ENCODE peak calls at places on chromosome 14, in ten cellular contexts. J is cardiac fibroblast, Q is GM20000, W is PC-9, A is foreskin keratinocyte, K is endothelial cell, S is astrocyte of the spinal cord, I is GM12864, P is lower leg skin, B is AG10803. M is an unnamed sample.

GRCh38 chr14:93160353-93160801 is 24.3 kb downstream of the MOAP1 start:
- DNase-seq in S (no peak), J (peak), A (no peak), K (no peak), I (no peak), W (no peak), P (no peak), Q (no peak), B (no peak), M (no peak)

GRCh38 chr14:74563233-74563585 is 48.8 kb downstream of the LTBP2 start:
- DNase-seq in P (no peak), B (no peak), A (no peak), K (no peak), J (peak), S (peak), I (no peak), Q (no peak), W (no peak), M (no peak)

GRCh38 chr14:30223385-30223785 is 295.7 kb upstream of the PRKD1 start:
- DNase-seq in W (peak), Q (no peak), A (peak), J (peak), K (no peak), P (peak), B (peak), S (peak), I (no peak), M (no peak)

GRCh38 chr14:73025544-73025943 is 1.4 kb downstream of the ZFYVE1 start:
- DNase-seq in J (peak), W (no peak), P (no peak), B (peak), A (no peak), I (no peak), Q (no peak), S (no peak), K (no peak), M (no peak)

GRCh38 chr14:22095845-22096510 is 422.4 kb upstream of the OR4E1 start:
- DNase-seq in Q (no peak), P (no peak), K (no peak), S (no peak), W (no peak), J (no peak), B (no peak), A (no peak), I (no peak), M (no peak)

GRCh38 chr14:61350427-61350826 is 29.0 kb downstream of the PRKCH start:
- DNase-seq in Q (no peak), S (no peak), K (no peak), W (no peak), I (no peak), A (no peak), J (no peak), P (no peak), B (no peak), M (no peak)

GRCh38 chr14:63938198-63939005 is 85.6 kb downstream of the SYNE2 start:
- DNase-seq in I (no peak), K (no peak), J (no peak), B (no peak), P (peak), S (no peak), A (peak), W (no peak), Q (peak), M (peak)

GRCh38 chr14:75428230-75429104 is 645 bp downstream of the JDP2 start:
- DNase-seq in W (peak), A (no peak), S (no peak), Q (peak), I (no peak), K (peak), P (no peak), B (peak), J (peak), M (no peak)

GRCh38 chr14:67643671-67644070 is 24.0 kb downstream of the ARG2 start:
- DNase-seq in J (no peak), W (no peak), B (no peak), K (no peak), A (no peak), P (no peak), S (no peak), I (no peak), Q (no peak), M (no peak)

DNA sequence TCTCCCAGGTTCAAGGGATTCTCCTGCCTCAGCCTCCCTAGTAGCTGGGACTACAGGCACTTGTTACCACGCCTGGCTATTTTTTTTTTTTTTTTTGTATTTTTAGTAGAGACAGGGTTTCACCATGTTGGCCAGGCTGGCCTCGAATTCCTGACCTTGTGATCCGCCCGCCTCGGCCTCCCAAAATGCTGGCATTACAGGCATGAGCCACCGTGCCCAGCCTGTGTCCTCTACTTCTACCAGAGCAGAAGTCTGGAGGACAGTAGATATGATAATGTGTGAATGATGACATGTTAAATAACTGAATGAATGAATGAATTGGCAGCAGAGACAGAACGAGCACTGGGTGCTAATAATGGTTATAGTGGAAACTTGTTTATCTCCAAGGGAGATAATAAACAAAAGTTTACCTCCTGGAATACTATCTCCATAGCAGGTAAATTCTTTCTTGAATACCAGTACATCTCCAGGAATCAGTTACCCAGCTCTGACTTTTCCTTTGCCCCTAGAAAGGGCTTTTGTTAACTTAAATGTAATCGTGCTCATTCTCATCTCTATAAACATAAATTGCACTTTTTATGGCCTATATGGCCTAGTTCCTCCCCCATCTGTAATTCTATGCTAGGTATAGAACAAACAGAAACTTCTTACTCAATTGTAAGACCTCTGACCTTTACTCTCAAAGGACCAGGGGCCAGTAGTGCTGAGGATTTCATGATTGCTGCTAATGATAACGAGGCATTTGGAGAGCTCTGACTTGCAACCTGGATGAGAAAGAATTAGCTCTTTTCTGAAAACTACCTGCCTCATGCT is 7.2 kb upstream of the LGALS3 start:
- DNase-seq in W (no peak), Q (no peak), S (no peak), I (no peak), P (no peak), J (no peak), K (no peak), B (no peak), A (no peak), M (no peak)
- TF ChIP-seq CTCF in W (no peak), Q (no peak), S (no peak), I (no peak), P (no peak), J (no peak), K (no peak), B (no peak), A (no peak), M (no peak)

DNA sequence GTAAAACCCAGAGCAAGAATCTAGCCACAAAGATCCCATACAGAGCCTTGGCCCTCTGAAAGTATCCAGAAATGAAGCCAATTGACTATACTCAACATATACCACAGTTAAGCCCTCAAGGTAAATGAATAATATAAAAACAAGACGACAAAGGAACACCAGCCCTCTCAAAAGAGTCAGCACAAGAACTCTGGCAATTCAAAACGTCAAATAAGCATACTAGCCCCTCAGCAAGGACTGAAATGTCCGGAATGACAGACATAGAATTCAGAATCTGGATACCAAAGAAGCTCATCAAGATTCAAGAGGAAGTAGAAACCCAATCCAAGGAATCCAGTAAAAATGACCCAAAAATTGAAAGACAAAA is 49.9 kb downstream of the GTF2A1 start:
- DNase-seq in B (no peak), I (no peak), A (no peak), K (no peak), Q (no peak), J (no peak), W (no peak), S (no peak), P (no peak), M (no peak)
- TF ChIP-seq CTCF in B (no peak), I (no peak), A (no peak), K (peak), Q (no peak), J (no peak), W (peak), S (no peak), P (no peak), M (no peak)

DNA sequence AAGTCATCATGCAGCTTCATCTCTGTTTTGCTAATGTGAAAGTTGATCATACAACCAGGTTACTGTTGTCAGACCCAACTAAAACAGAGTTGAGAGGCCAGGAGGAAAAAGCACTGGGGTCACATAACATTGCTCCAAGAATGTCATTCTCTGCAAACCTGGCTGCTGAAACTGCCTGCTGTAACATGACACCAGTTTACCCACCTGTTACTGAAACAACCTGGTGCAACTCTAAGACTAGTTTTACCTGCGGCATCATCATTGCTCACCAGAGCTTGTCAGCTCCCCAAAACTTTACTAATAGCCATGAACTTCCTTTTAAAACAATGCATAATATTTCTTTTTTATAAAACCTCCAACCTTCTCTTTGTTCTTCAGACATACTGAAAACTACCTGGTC is 30.7 kb upstream of the DEGS2 start:
- DNase-seq in Q (no peak), P (no peak), B (no peak), K (no peak), W (no peak), S (no peak), A (peak), J (no peak), I (no peak), M (no peak)
- TF ChIP-seq CTCF in Q (no peak), P (no peak), B (no peak), K (no peak), W (no peak), S (no peak), A (no peak), J (no peak), I (no peak), M (no peak)

GRCh38 chr14:58881433-58881832 is 243.7 kb downstream of the DACT1 start:
- DNase-seq in W (no peak), S (no peak), P (no peak), A (no peak), K (no peak), J (no peak), B (no peak), I (no peak), Q (no peak), M (no peak)

GRCh38 chr14:58887931-58888330 is 250.2 kb downstream of the DACT1 start:
- DNase-seq in S (no peak), J (peak), B (no peak), W (no peak), A (peak), P (no peak), Q (no peak), I (no peak), K (no peak), M (no peak)

GRCh38 chr14:58882577-58883018 is 244.8 kb downstream of the DACT1 start:
- DNase-seq in Q (no peak), P (no peak), B (peak), J (peak), K (no peak), W (no peak), I (no peak), A (no peak), S (peak), M (no peak)

GRCh38 chr14:58878740-58879139 is 241.0 kb downstream of the DACT1 start:
- DNase-seq in J (no peak), Q (no peak), I (no peak), B (no peak), K (no peak), P (no peak), W (no peak), A (no peak), S (no peak), M (no peak)

DNA sequence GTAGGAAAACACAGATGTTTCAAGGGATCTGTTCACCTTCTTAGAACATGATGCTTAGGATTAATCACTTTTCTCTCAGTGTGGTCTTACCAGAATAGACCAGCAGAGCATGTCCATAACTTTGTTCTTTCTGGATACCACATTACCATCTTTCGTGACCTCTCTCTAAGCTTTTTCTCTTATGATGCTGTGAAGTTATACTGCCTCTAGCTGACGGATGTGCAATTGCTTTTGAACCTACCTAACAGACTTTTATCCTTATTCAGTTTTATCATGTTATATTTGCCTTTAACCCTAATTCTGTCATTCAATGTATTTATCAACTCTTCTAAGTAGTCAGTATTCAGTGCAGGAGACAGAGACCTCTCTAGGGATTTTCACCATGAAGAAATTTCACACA is 246.7 kb downstream of the DACT1 start:
- DNase-seq in K (no peak), A (no peak), Q (no peak), W (no peak), P (no peak), I (no peak), J (no peak), B (no peak), S (no peak), M (no peak)
- TF ChIP-seq CTCF in K (peak), A (peak), Q (no peak), W (peak), P (no peak), I (peak), J (peak), B (peak), S (no peak), M (peak)

GRCh38 chr14:103296007-103296406 is 38.0 kb upstream of the EIF5 start:
- DNase-seq in B (peak), J (peak), S (peak), W (peak), P (peak), A (no peak), K (no peak), Q (no peak), I (no peak), M (no peak)

GRCh38 chr14:103302966-103303365 is 31.1 kb upstream of the EIF5 start:
- DNase-seq in S (no peak), W (no peak), A (no peak), J (peak), Q (no peak), I (no peak), K (no peak), P (no peak), B (peak), M (no peak)

GRCh38 chr14:103301512-103302197 is 32.4 kb upstream of the EIF5 start:
- DNase-seq in K (no peak), Q (no peak), P (peak), A (no peak), B (no peak), W (peak), I (no peak), S (no peak), J (no peak), M (no peak)

GRCh38 chr14:103296987-103297386 is 37.0 kb upstream of the EIF5 start:
- DNase-seq in S (no peak), J (no peak), P (peak), B (no peak), Q (no peak), W (no peak), K (no peak), A (no peak), I (no peak), M (no peak)

DNA sequence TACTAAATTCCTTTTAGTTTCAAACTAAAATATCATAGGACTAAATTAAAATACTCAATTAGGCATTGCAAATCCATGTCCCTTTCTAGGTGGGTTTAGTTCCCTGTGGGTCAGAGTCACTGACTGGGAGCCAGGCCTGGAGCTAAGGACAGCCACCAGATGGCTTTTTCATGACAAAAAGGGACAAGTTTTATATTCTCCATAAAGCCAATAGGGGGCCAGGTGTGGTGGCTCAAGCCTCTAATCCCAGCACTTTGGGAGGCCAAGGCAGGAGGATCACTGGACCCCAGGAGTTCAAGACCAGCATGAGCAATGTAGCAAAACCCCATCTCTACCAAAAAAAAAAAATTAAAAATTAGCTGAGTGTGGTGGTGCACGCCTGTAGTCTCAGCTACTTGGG is 35.4 kb upstream of the EIF5 start:
- DNase-seq in B (no peak), I (no peak), P (peak), J (no peak), K (no peak), Q (no peak), W (no peak), A (no peak), S (no peak), M (no peak)
- TF ChIP-seq CTCF in B (no peak), I (peak), P (no peak), J (no peak), K (peak), Q (no peak), W (peak), A (peak), S (no peak), M (no peak)

GRCh38 chr14:77543240-77543551 is 44.6 kb upstream of the ISM2 start:
- DNase-seq in B (no peak), I (no peak), S (no peak), W (no peak), P (no peak), K (no peak), A (no peak), J (no peak), Q (no peak), M (no peak)

GRCh38 chr14:77549451-77549850 is 50.8 kb upstream of the ISM2 start:
- DNase-seq in K (no peak), B (no peak), S (no peak), W (no peak), A (no peak), I (no peak), J (no peak), Q (no peak), P (no peak), M (no peak)

GRCh38 chr14:77543637-77544334 is 45.2 kb upstream of the ISM2 start:
- DNase-seq in B (peak), W (no peak), P (no peak), I (no peak), S (no peak), Q (no peak), K (no peak), A (no peak), J (no peak), M (no peak)

GRCh38 chr14:77544571-77544970 is 46.0 kb upstream of the ISM2 start:
- DNase-seq in Q (no peak), W (no peak), I (no peak), P (no peak), S (no peak), A (no peak), B (no peak), K (no peak), J (no peak), M (no peak)

DNA sequence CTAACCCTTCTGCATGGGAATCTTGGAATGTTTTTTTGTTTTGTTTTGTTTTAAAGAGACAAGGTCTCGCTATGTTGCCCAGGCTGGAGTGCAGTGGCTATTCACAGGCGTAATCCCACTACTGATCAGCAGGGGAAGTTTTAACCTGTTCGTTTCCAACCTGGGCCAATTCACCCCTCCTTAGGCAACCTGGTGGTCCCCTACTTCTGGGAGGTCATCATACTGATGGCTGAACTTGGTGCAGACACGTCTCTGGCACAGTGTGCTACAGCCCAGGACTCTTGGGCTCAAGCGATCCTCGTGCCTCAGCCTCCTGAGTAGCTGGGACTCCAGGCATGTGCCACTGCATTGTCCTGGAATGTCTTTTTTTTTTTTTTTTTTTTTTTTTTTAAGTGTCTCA is 48.9 kb upstream of the ISM2 start:
- DNase-seq in Q (no peak), B (no peak), A (no peak), J (no peak), P (no peak), K (peak), I (no peak), W (no peak), S (no peak), M (no peak)
- TF ChIP-seq CTCF in Q (no peak), B (no peak), A (no peak), J (peak), P (no peak), K (no peak), I (peak), W (peak), S (no peak), M (no peak)

GRCh38 chr14:55749946-55750345 is 169.9 kb downstream of the KTN1 start:
- DNase-seq in B (no peak), P (peak), J (no peak), S (no peak), I (no peak), K (no peak), W (no peak), Q (no peak), A (no peak), M (no peak)
- TF ChIP-seq CTCF in B (no peak), P (no peak), J (no peak), S (no peak), I (no peak), K (no peak), W (no peak), Q (peak), A (no peak), M (no peak)

M was measured in GM13977.